ENCODE peak calls at places on chromosomes 2 and 18, in eight cellular contexts. O is endodermal cell; D is neural progenitor cell; Q is naive thymus-derived CD4-positive, alpha-beta T cell; W is pancreas; G is effector memory CD4-positive, alpha-beta T cell; I is mesenchymal stem cell; K is thoracic aorta. T is an unnamed sample. For H3K9me3, the result is how much of the 10 kb centered on the place peaks cover.

GRCh38 chr2:196433116-196433515 is 206.4 kb upstream of the CCDC150 start:
- DNase-seq in O (no peak), D (no peak), Q (no peak), W (no peak), G (no peak), I (no peak), K (no peak), T (no peak)

GRCh38 chr2:235556086-235556485 is 62.2 kb downstream of the AGAP1 start:
- DNase-seq in O (no peak), D (no peak), Q (no peak), W (no peak), G (no peak), I (no peak), K (no peak), T (no peak)

GRCh38 chr2:17083902-17084301 is 418.3 kb upstream of the CYRIA start:
- DNase-seq in O (no peak), D (no peak), Q (no peak), W (no peak), G (no peak), I (peak), K (no peak), T (no peak)

GRCh38 chr2:80190166-80190565 is 114.4 kb downstream of the LRRTM1 start:
- DNase-seq in O (no peak), D (peak), Q (no peak), W (no peak), G (no peak), I (no peak), K (no peak), T (no peak)

GRCh38 chr2:26998323-26998722 is 27.9 kb downstream of the MAPRE3 start:
- DNase-seq in O (no peak), D (no peak), Q (no peak), W (no peak), G (no peak), I (no peak), K (no peak), T (no peak)

GRCh38 chr18:78506031-78506461 is 473.6 kb upstream of the SALL3 start:
- DNase-seq in O (peak), D (peak), Q (no peak), W (peak), G (no peak), I (no peak), K (no peak), T (no peak)

GRCh38 chr2:62589691-62590356 is 83.8 kb upstream of the TMEM17 start:
- DNase-seq in O (no peak), D (no peak), Q (no peak), W (no peak), G (no peak), I (no peak), K (no peak), T (no peak)

GRCh38 chr2:117888897-117889296 is 74.4 kb downstream of the DDX18 start:
- DNase-seq in O (no peak), D (no peak), Q (no peak), W (no peak), G (no peak), I (no peak), K (no peak), T (no peak)

GRCh38 chr18:26290388-26290787 is 64.1 kb downstream of the TAF4B start:
- DNase-seq in O (no peak), D (no peak), Q (no peak), W (no peak), G (no peak), I (no peak), K (no peak), T (no peak)

GRCh38 chr2:233791883-233792329 is 13.8 kb downstream of the MROH2A start:
- DNase-seq in O (no peak), D (no peak), Q (no peak), W (no peak), G (no peak), I (no peak), K (no peak), T (no peak)

GRCh38 chr2:109513749-109514588 is 99.8 kb downstream of the SEPTIN10 start:
- DNase-seq in O (no peak), D (no peak), Q (no peak), W (no peak), G (no peak), I (peak), K (peak), T (no peak)

GRCh38 chr2:231007159-231008045 is 11.5 kb downstream of the SPATA3 start:
- DNase-seq in O (no peak), D (peak), Q (no peak), W (no peak), G (no peak), I (no peak), K (no peak), T (no peak)

GRCh38 chr2:111160758-111161157 is 40.0 kb downstream of the BCL2L11 start:
- DNase-seq in O (peak), D (no peak), Q (no peak), W (no peak), G (no peak), I (peak), K (no peak), T (no peak)

GRCh38 chr2:202116686-202117085 is 43.6 kb downstream of the KIAA2012 start:
- DNase-seq in O (no peak), D (no peak), Q (no peak), W (no peak), G (no peak), I (no peak), K (no peak), T (no peak)

GRCh38 chr2:60313470-60314172 is 239.8 kb downstream of the BCL11A start:
- DNase-seq in O (peak), D (no peak), Q (no peak), W (no peak), G (no peak), I (no peak), K (no peak), T (no peak)

GRCh38 chr2:15357922-15358321 is 203.2 kb downstream of the NBAS start:
- DNase-seq in O (no peak), D (no peak), Q (no peak), W (no peak), G (no peak), I (no peak), K (no peak), T (no peak)

GRCh38 chr2:170250584-170250983 is 72.6 kb downstream of the MYO3B start:
- DNase-seq in O (no peak), D (no peak), Q (no peak), W (no peak), G (no peak), I (no peak), K (no peak), T (no peak)

GRCh38 chr2:223176970-223177369 is 125.0 kb downstream of the KCNE4 start:
- DNase-seq in O (no peak), D (no peak), Q (no peak), W (no peak), G (no peak), I (no peak), K (no peak), T (no peak)

GRCh38 chr2:71716697-71717624 is 263.6 kb downstream of the DYSF start:
- DNase-seq in O (peak), D (no peak), Q (no peak), W (no peak), G (no peak), I (peak), K (peak), T (no peak)

GRCh38 chr2:73640537-73640936 is 1.7 kb downstream of the NAT8 start:
- DNase-seq in O (no peak), D (no peak), Q (no peak), W (no peak), G (no peak), I (peak), K (no peak), T (no peak)

GRCh38 chr2:149612122-149612521 is 24.5 kb upstream of the MMADHC start:
- DNase-seq in O (peak), D (no peak), Q (no peak), W (no peak), G (no peak), I (no peak), K (no peak), T (no peak)

GRCh38 chr2:53782681-53783080 is 4.1 kb downstream of the ASB3 start:
- DNase-seq in O (no peak), D (no peak), Q (no peak), W (no peak), G (no peak), I (peak), K (no peak), T (no peak)

GRCh38 chr2:221715783-221716386 is 143.8 kb upstream of the EPHA4 start:
- DNase-seq in O (no peak), D (no peak), Q (no peak), W (no peak), G (no peak), I (no peak), K (no peak), T (no peak)

GRCh38 chr2:221710744-221711143 is 138.6 kb upstream of the EPHA4 start:
- DNase-seq in O (no peak), D (no peak), Q (no peak), W (no peak), G (no peak), I (no peak), K (no peak), T (no peak)

DNA sequence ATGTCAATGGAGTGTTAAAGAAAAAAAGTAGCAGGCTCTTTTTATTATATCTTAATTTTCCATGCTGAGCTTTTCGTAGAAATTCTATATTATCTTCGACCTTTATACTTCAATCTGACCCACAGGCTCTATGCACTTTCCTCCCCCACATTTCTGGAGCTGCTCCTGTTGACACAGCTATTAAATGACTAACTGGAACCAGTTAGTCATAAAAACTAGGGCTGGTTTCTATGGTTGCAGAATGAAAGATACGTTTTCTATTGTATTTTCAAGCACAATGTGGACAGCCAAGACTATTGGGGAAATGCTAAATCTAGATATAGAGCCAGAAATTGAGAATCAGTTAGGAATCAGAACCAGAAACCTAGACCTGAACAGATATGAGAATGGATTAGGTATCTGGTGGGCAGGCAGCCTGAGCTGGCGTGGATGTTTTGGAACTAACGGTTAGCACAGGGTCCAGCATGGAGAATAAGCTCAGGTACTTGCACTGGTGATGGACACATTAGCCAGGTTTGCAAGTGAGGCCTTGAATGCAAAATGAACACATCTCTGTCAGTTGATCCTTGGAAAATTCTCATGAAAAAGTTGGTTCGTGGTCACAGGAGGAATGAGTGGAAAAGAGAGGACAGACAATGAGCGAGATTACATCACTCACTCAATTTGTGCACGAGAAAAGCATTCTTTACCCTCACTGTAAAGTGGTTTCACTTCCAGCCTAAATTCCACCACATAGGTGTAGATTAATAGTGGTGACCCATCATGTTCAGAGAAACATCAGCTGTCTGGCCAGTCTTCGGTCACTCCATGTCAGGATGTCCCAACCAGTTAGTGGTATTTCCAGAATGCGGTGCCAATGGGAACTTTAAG is 144.6 kb upstream of the EPHA4 start:
- DNase-seq in O (no peak), D (no peak), Q (no peak), W (no peak), G (no peak), I (no peak), K (no peak), T (no peak)
- H3K9me3 ChIP-seq in O (under half), D (under half), Q (under half), W (under half), G (under half), I (under half), K (under half), T (under half)

GRCh38 chr2:4780679-4781078 is 911.5 kb upstream of the SOX11 start:
- DNase-seq in O (no peak), D (no peak), Q (no peak), W (no peak), G (no peak), I (no peak), K (no peak), T (no peak)

DNA sequence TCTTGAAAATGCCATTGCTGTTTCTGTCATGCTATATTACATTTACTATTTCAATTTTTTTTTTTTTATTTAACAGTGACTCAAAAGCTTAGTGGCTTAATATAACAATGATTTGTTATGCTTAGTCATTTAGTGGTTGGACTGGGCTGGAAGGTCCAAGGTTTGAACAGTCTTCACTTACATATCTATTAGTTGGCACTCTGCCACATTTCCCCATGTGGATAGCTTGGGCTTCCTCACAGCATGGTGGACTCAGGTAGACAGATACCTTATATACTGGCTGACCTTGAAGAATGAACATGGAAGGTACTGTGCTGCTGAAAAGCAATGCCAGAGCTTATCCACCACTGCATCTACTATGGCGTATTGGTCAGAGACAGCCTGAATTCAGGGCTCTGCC is 909.5 kb upstream of the SOX11 start:
- DNase-seq in O (no peak), D (no peak), Q (no peak), W (no peak), G (no peak), I (no peak), K (no peak), T (no peak)
- H3K9me3 ChIP-seq in O (under half), D (under half), Q (under half), W (under half), G (under half), I (under half), K (under half), T (under half)

GRCh38 chr2:4420032-4420431 is 716.7 kb downstream of the DCDC2C start:
- DNase-seq in O (peak), D (peak), Q (no peak), W (no peak), G (no peak), I (no peak), K (no peak), T (no peak)
- H3K9me3 ChIP-seq in O (under half), D (under half), Q (under half), W (under half), G (under half), I (under half), K (under half), T (under half)

GRCh38 chr2:204977914-204978313 is 432.6 kb downstream of the PARD3B start:
- DNase-seq in O (peak), D (peak), Q (no peak), W (no peak), G (no peak), I (no peak), K (no peak), T (no peak)
- H3K9me3 ChIP-seq in O (under half), D (under half), Q (under half), W (under half), G (under half), I (under half), K (under half), T (under half)

DNA sequence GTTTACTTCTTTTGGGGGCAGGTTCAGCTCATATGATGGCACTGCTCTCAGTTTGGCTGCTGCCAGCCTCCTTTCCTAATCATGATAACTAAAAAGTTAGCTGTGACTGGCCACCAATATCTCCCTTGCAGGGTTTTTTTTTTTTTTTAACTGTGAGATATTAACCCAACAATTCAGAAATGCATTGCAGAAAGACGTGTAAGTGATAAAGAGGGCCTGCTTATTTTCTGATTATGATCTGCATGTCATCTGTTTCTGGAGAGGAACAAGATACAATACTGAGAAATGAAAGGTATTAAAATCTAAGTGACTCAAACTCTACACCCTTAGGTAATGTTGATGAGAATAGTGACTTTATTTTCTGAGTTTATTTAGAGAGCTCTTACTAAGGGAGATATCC is 905.6 kb downstream of the SOCS6 start:
- DNase-seq in O (no peak), D (no peak), Q (no peak), W (no peak), G (no peak), I (no peak), K (no peak), T (no peak)
- H3K9me3 ChIP-seq in O (half or more), D (under half), Q (under half), W (under half), G (under half), I (under half), K (under half), T (under half)

GRCh38 chr18:286515-287310 is 18.9 kb upstream of the THOC1 start:
- DNase-seq in O (no peak), D (peak), Q (no peak), W (no peak), G (no peak), I (peak), K (no peak), T (no peak)

GRCh38 chr18:297936-298335 is 30.1 kb upstream of the THOC1 start:
- DNase-seq in O (no peak), D (no peak), Q (no peak), W (no peak), G (no peak), I (no peak), K (no peak), T (no peak)

GRCh38 chr18:293557-293956 is 25.7 kb upstream of the THOC1 start:
- DNase-seq in O (no peak), D (no peak), Q (no peak), W (no peak), G (no peak), I (peak), K (no peak), T (no peak)

GRCh38 chr18:295756-296155 is 27.9 kb upstream of the THOC1 start:
- DNase-seq in O (no peak), D (no peak), Q (no peak), W (no peak), G (no peak), I (no peak), K (no peak), T (no peak)

DNA sequence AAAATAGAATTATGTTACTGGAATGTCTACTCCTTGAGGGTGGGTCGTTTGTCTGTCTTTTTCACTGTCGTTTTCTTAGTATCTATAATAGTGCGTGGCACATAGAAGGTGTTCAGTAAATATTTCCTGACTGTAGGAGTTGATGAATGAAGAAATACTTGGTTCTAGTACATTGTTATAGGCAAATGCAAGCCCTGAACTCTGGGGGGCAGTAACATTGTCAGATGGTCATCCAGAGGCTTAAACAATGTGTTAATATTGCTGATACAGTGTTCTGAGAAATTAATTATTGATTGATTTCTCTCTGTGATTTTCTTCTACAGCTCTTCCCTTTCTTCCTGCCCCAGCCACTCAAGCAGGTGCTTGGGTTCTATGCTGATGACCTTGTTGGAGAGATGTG is 24.4 kb upstream of the THOC1 start:
- DNase-seq in O (no peak), D (no peak), Q (no peak), W (no peak), G (no peak), I (no peak), K (no peak), T (no peak)
- H3K9me3 ChIP-seq in O (under half), D (under half), Q (under half), W (under half), G (under half), I (under half), K (under half), T (under half)

GRCh38 chr2:135755573-135755972 is 13.9 kb downstream of the UBXN4 start:
- DNase-seq in O (no peak), D (no peak), Q (no peak), W (no peak), G (no peak), I (no peak), K (no peak), T (no peak)

GRCh38 chr2:135762530-135762929 is 20.9 kb downstream of the UBXN4 start:
- DNase-seq in O (no peak), D (no peak), Q (no peak), W (no peak), G (no peak), I (no peak), K (no peak), T (no peak)

GRCh38 chr2:135756692-135757091 is 15.0 kb downstream of the UBXN4 start:
- DNase-seq in O (no peak), D (no peak), Q (no peak), W (no peak), G (no peak), I (no peak), K (no peak), T (no peak)
- H3K9me3 ChIP-seq in O (under half), D (under half), Q (under half), W (under half), G (under half), I (under half), K (under half), T (under half)